ENCODE peak calls at places on chromosomes 11 and 22, in four cellular contexts. E is stimulated activated CD4-positive, alpha-beta T cell treated with anti-CD3 and anti-CD28 coated beads, Interleukin-15, amount 100 ng/mL, for 1 hour; U is fibroblast of pulmonary artery; Q is GDM1. T is an unnamed sample.

GRCh38 chr22:47300698-47301405 is 538.4 kb downstream of the TBC1D22A start:
- DNase-seq in U (no peak), E (no peak), Q (no peak), T (peak)

GRCh38 chr11:44066732-44067131 is 662 bp downstream of the ACCS start:
- DNase-seq in U (peak), Q (no peak), E (no peak), T (no peak)

GRCh38 chr22:24157783-24158170 is 23.5 kb upstream of the SUSD2 start:
- DNase-seq in E (no peak), Q (no peak), U (no peak), T (no peak)

GRCh38 chr22:43861529-43861928 is 784 bp downstream of the SULT4A1 start:
- DNase-seq in Q (no peak), U (peak), E (no peak), T (no peak)

GRCh38 chr22:24554316-24555159 is at the start of gene GUCD1:
- DNase-seq in Q (no peak), E (peak), U (peak), T (peak)

GRCh38 chr11:832529-833113 is at the start of gene CD151:
- DNase-seq in Q (peak), U (peak), E (peak), T (peak)

GRCh38 chr22:48902001-48902869 is 925.4 kb downstream of the BRD1 start:
- DNase-seq in Q (no peak), U (no peak), E (no peak), T (no peak)

GRCh38 chr22:20621162-20621561 is 113.8 kb downstream of the MED15 start:
- DNase-seq in U (no peak), E (no peak), Q (no peak), T (no peak)

GRCh38 chr22:36736701-36737320 is 33.3 kb upstream of the CACNG2 start:
- DNase-seq in E (no peak), Q (no peak), U (no peak), T (peak)

GRCh38 chr11:2302280-2302843 is 549 bp downstream of the TSPAN32 start:
- DNase-seq in E (no peak), U (no peak), Q (no peak), T (peak)

GRCh38 chr22:31945478-31945815 is 1.1 kb downstream of the YWHAH start:
- DNase-seq in E (no peak), Q (no peak), U (no peak), T (no peak)

GRCh38 chr11:66015936-66016792 is 4.4 kb downstream of the CST6 start:
- DNase-seq in U (no peak), Q (no peak), E (no peak), T (no peak)

GRCh38 chr11:13942908-13943505 is 19.5 kb upstream of the SPON1 start:
- DNase-seq in E (no peak), Q (no peak), U (peak), T (no peak)

GRCh38 chr11:46105902-46106301 is 15.4 kb downstream of the PHF21A start:
- DNase-seq in Q (no peak), U (no peak), E (no peak), T (no peak)

GRCh38 chr11:7281083-7281482 is 29.4 kb downstream of the SYT9 start:
- DNase-seq in Q (no peak), U (no peak), E (no peak), T (no peak)

GRCh38 chr11:75583710-75584658 is 21.9 kb downstream of the SERPINH1 start:
- DNase-seq in Q (peak), U (peak), E (no peak), T (peak)

GRCh38 chr11:130849215-130849568 is 67.1 kb downstream of the SNX19 start:
- DNase-seq in E (no peak), U (peak), Q (no peak), T (no peak)

GRCh38 chr22:45876136-45877035 is 100.6 kb downstream of the WNT7B start:
- DNase-seq in Q (no peak), E (no peak), U (no peak), T (peak)

GRCh38 chr11:86275493-86276370 is 26.3 kb upstream of the HIKESHI start:
- DNase-seq in E (no peak), U (no peak), Q (no peak), T (no peak)

GRCh38 chr11:119373059-119373875 is 8.2 kb downstream of the USP2 start:
- DNase-seq in U (no peak), Q (no peak), E (no peak), T (no peak)

T was measured in ecto neural progenitor cell.